ENCODE peak calls at places on chromosomes 16 and 17, in eight cellular contexts. One of them, this sample, is unnamed.

GRCh38 chr17:55625516-55625915 is 97.1 kb downstream of the TMEM100 start:
- DNase-seq in CD8-positive, alpha-beta T cell: no peak
- DNase-seq in NCI-H748 treated with DMSO at 0.1 percent for 48 hours: no peak
- DNase-seq in colonic mucosa: no peak
- DNase-seq in stimulated activated CD8-positive, alpha-beta memory T cell treated with anti-CD3 and anti-CD28 coated beads, Interleukin-15, amount 100 ng/mL, for 24 hours: no peak
- DNase-seq in RPMI8226: no peak
- DNase-seq in SHP77 treated with DMSO at 0.1 percent for 48 hours: no peak
- DNase-seq in D341Med: no peak
- DNase-seq in this sample: peak

GRCh38 chr17:50128441-50129302 is 1.3 kb downstream of the SAMD14 start:
- DNase-seq in colonic mucosa: no peak
- DNase-seq in NCI-H748 treated with DMSO at 0.1 percent for 48 hours: no peak
- DNase-seq in CD8-positive, alpha-beta T cell: no peak
- DNase-seq in SHP77 treated with DMSO at 0.1 percent for 48 hours: no peak
- DNase-seq in D341Med: no peak
- DNase-seq in stimulated activated CD8-positive, alpha-beta memory T cell treated with anti-CD3 and anti-CD28 coated beads, Interleukin-15, amount 100 ng/mL, for 24 hours: no peak
- DNase-seq in RPMI8226: no peak
- DNase-seq in this sample: no peak

GRCh38 chr17:36602924-36603384 is 1.6 kb downstream of the MRM1 start:
- DNase-seq in CD8-positive, alpha-beta T cell: peak
- DNase-seq in colonic mucosa: peak
- DNase-seq in RPMI8226: peak
- DNase-seq in stimulated activated CD8-positive, alpha-beta memory T cell treated with anti-CD3 and anti-CD28 coated beads, Interleukin-15, amount 100 ng/mL, for 24 hours: peak
- DNase-seq in SHP77 treated with DMSO at 0.1 percent for 48 hours: no peak
- DNase-seq in NCI-H748 treated with DMSO at 0.1 percent for 48 hours: peak
- DNase-seq in D341Med: peak
- DNase-seq in this sample: peak

GRCh38 chr16:81908466-81909230 is 102.6 kb downstream of the SDR42E1 start:
- DNase-seq in SHP77 treated with DMSO at 0.1 percent for 48 hours: no peak
- DNase-seq in RPMI8226: no peak
- DNase-seq in colonic mucosa: no peak
- DNase-seq in NCI-H748 treated with DMSO at 0.1 percent for 48 hours: no peak
- DNase-seq in stimulated activated CD8-positive, alpha-beta memory T cell treated with anti-CD3 and anti-CD28 coated beads, Interleukin-15, amount 100 ng/mL, for 24 hours: no peak
- DNase-seq in CD8-positive, alpha-beta T cell: no peak
- DNase-seq in D341Med: no peak
- DNase-seq in this sample: no peak

GRCh38 chr16:19513377-19514053 is 8.4 kb downstream of the GDE1 start:
- DNase-seq in RPMI8226: peak
- DNase-seq in SHP77 treated with DMSO at 0.1 percent for 48 hours: no peak
- DNase-seq in D341Med: no peak
- DNase-seq in CD8-positive, alpha-beta T cell: no peak
- DNase-seq in stimulated activated CD8-positive, alpha-beta memory T cell treated with anti-CD3 and anti-CD28 coated beads, Interleukin-15, amount 100 ng/mL, for 24 hours: no peak
- DNase-seq in colonic mucosa: peak
- DNase-seq in NCI-H748 treated with DMSO at 0.1 percent for 48 hours: no peak
- DNase-seq in this sample: no peak

GRCh38 chr17:49851387-49852291 is 3.8 kb upstream of the TAC4 start:
- DNase-seq in stimulated activated CD8-positive, alpha-beta memory T cell treated with anti-CD3 and anti-CD28 coated beads, Interleukin-15, amount 100 ng/mL, for 24 hours: peak
- DNase-seq in SHP77 treated with DMSO at 0.1 percent for 48 hours: no peak
- DNase-seq in colonic mucosa: peak
- DNase-seq in D341Med: peak
- DNase-seq in CD8-positive, alpha-beta T cell: peak
- DNase-seq in RPMI8226: peak
- DNase-seq in NCI-H748 treated with DMSO at 0.1 percent for 48 hours: no peak
- DNase-seq in this sample: peak

GRCh38 chr17:59332890-59333377 is 1.5 kb downstream of the YPEL2 start:
- DNase-seq in colonic mucosa: no peak
- DNase-seq in D341Med: no peak
- DNase-seq in SHP77 treated with DMSO at 0.1 percent for 48 hours: no peak
- DNase-seq in RPMI8226: no peak
- DNase-seq in CD8-positive, alpha-beta T cell: peak
- DNase-seq in NCI-H748 treated with DMSO at 0.1 percent for 48 hours: no peak
- DNase-seq in stimulated activated CD8-positive, alpha-beta memory T cell treated with anti-CD3 and anti-CD28 coated beads, Interleukin-15, amount 100 ng/mL, for 24 hours: no peak
- DNase-seq in this sample: no peak

GRCh38 chr16:14629612-14629918 is 495 bp downstream of the PARN start:
- DNase-seq in D341Med: no peak
- DNase-seq in SHP77 treated with DMSO at 0.1 percent for 48 hours: no peak
- DNase-seq in CD8-positive, alpha-beta T cell: no peak
- DNase-seq in colonic mucosa: no peak
- DNase-seq in stimulated activated CD8-positive, alpha-beta memory T cell treated with anti-CD3 and anti-CD28 coated beads, Interleukin-15, amount 100 ng/mL, for 24 hours: no peak
- DNase-seq in NCI-H748 treated with DMSO at 0.1 percent for 48 hours: no peak
- DNase-seq in RPMI8226: no peak
- DNase-seq in this sample: no peak

GRCh38 chr16:79301036-79301435 is 299.5 kb downstream of the MAF start:
- DNase-seq in NCI-H748 treated with DMSO at 0.1 percent for 48 hours: no peak
- DNase-seq in SHP77 treated with DMSO at 0.1 percent for 48 hours: no peak
- DNase-seq in CD8-positive, alpha-beta T cell: no peak
- DNase-seq in stimulated activated CD8-positive, alpha-beta memory T cell treated with anti-CD3 and anti-CD28 coated beads, Interleukin-15, amount 100 ng/mL, for 24 hours: no peak
- DNase-seq in RPMI8226: no peak
- DNase-seq in D341Med: no peak
- DNase-seq in colonic mucosa: no peak
- DNase-seq in this sample: no peak

GRCh38 chr17:16935786-16936185 is 36.1 kb downstream of the TNFRSF13B start:
- DNase-seq in colonic mucosa: no peak
- DNase-seq in NCI-H748 treated with DMSO at 0.1 percent for 48 hours: no peak
- DNase-seq in stimulated activated CD8-positive, alpha-beta memory T cell treated with anti-CD3 and anti-CD28 coated beads, Interleukin-15, amount 100 ng/mL, for 24 hours: no peak
- DNase-seq in CD8-positive, alpha-beta T cell: no peak
- DNase-seq in D341Med: no peak
- DNase-seq in RPMI8226: no peak
- DNase-seq in SHP77 treated with DMSO at 0.1 percent for 48 hours: no peak
- DNase-seq in this sample: no peak

GRCh38 chr16:72470541-72470940 is 298.6 kb upstream of the PMFBP1 start:
- DNase-seq in RPMI8226: no peak
- DNase-seq in CD8-positive, alpha-beta T cell: no peak
- DNase-seq in stimulated activated CD8-positive, alpha-beta memory T cell treated with anti-CD3 and anti-CD28 coated beads, Interleukin-15, amount 100 ng/mL, for 24 hours: no peak
- DNase-seq in SHP77 treated with DMSO at 0.1 percent for 48 hours: no peak
- DNase-seq in D341Med: no peak
- DNase-seq in NCI-H748 treated with DMSO at 0.1 percent for 48 hours: no peak
- DNase-seq in colonic mucosa: no peak
- DNase-seq in this sample: no peak